ENCODE peak calls at places on chromosomes 11 and 22, in ten cellular contexts. G, F, V, L, Y, R, T, P, N and O are unnamed samples.

GRCh38 chr22:32080904-32081303 is 37.8 kb downstream of the SLC5A1 start:
- DNase-seq in G (peak; percentile 47), F (no peak), V (peak; percentile 16), L (no peak), Y (no peak), R (no peak), T (no peak), P (peak; percentile 33), N (no peak), O (peak; percentile 53)

GRCh38 chr11:102341844-102342318 is 5.1 kb upstream of the BIRC2 start:
- DNase-seq in G (peak; percentile 84), F (peak; percentile 24), V (peak; percentile 88), L (no peak), Y (peak; percentile 89), R (peak; percentile 47), T (no peak), P (peak; percentile 82), N (peak; percentile 79), O (peak; percentile 54)

GRCh38 chr11:128689946-128690745 is 3.7 kb upstream of the FLI1 start:
- DNase-seq in G (no peak), F (peak; percentile 40), V (no peak), L (no peak), Y (peak; percentile 88), R (peak; percentile 23), T (peak; percentile 51), P (no peak), N (no peak), O (no peak)

GRCh38 chr22:21775061-21775460 is 39.5 kb upstream of the YPEL1 start:
- DNase-seq in G (no peak), F (no peak), V (peak; percentile 15), L (no peak), Y (peak; percentile 49), R (no peak), T (no peak), P (no peak), N (no peak), O (no peak)

GRCh38 chr11:27453701-27454100 is 18.9 kb downstream of the LGR4 start:
- DNase-seq in G (no peak), F (no peak), V (no peak), L (no peak), Y (no peak), R (no peak), T (no peak), P (no peak), N (no peak), O (no peak)

GRCh38 chr11:44316388-44317240 is 6.7 kb upstream of the ALX4 start:
- DNase-seq in G (no peak), F (no peak), V (no peak), L (peak; percentile 67), Y (no peak), R (no peak), T (no peak), P (no peak), N (no peak), O (no peak)

GRCh38 chr11:113350646-113351045 is 36.3 kb downstream of the TTC12 start:
- DNase-seq in G (no peak), F (no peak), V (no peak), L (no peak), Y (no peak), R (no peak), T (no peak), P (no peak), N (no peak), O (no peak)

GRCh38 chr11:94650756-94651155 is 83.6 kb downstream of the PIWIL4 start:
- DNase-seq in G (peak; percentile 77), F (peak; percentile 62), V (peak; percentile 78), L (peak; percentile 62), Y (no peak), R (peak; percentile 72), T (no peak), P (no peak), N (no peak), O (no peak)

GRCh38 chr11:96155627-96156378 is 187.2 kb downstream of the MAML2 start:
- DNase-seq in G (peak; percentile 98), F (peak; percentile 65), V (peak; percentile 98), L (peak; percentile 72), Y (peak; percentile 90), R (peak; percentile 79), T (peak; percentile 37), P (peak; percentile 71), N (peak; percentile 35), O (peak; percentile 55)
- TF ChIP-seq CTCF in G (peak; percentile 67), F (peak; percentile 69), V (peak; percentile 51), L (peak; percentile 38), Y (no peak), R (no peak), T (no peak), P (peak; percentile 61), N (no peak), O (peak; percentile 7)

DNA sequence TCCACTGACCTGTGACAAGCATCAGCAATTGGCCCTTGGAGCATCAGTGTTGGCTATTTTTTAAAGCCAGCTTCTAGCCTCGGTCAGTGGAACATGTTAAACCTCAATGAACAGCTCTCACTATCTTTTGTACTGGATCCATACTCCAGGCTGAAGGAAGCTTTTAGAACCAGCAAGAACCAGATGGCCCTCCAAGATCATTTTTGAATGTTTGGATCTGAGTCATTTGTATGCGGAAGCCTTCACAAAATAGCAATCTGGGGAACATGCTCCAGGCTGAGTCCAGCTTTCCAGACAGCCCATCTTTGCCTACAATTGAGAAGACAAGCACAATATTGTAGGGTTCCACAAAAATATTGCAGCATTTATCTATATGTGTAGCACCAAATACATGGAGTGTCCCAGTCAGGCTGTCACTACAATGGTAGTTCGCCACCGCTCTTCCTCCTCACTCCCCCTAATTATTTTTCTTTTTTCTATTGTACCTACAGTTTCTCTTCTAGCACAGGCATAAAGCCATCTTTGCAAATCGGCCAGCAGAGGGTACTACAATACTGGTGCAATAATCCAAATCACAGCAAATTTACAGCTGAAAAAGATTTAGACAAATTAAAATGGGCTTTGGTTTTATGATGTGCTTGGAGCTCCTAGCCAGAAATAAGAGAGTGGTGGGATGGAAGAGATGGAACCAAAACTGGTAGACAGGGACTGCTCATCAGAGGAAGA is 177.4 kb upstream of the BLID start:
- DNase-seq in G (peak; percentile 8), F (no peak), V (no peak), L (no peak), Y (no peak), R (no peak), T (no peak), P (no peak), N (no peak), O (no peak)
- TF ChIP-seq CTCF in G (peak; percentile 71), F (peak; percentile 57), V (peak; percentile 31), L (peak; percentile 29), Y (no peak), R (peak; percentile 13), T (no peak), P (no peak), N (no peak), O (no peak)

GRCh38 chr11:61125310-61125684 is 23.0 kb downstream of the CD5 start:
- DNase-seq in G (no peak), F (no peak), V (no peak), L (no peak), Y (no peak), R (no peak), T (no peak), P (peak; percentile 60), N (no peak), O (no peak)

GRCh38 chr11:61123775-61124571 is 21.7 kb downstream of the CD5 start:
- DNase-seq in G (no peak), F (no peak), V (no peak), L (no peak), Y (no peak), R (no peak), T (peak; percentile 48), P (no peak), N (no peak), O (no peak)

GRCh38 chr11:61127991-61128390 is 25.7 kb downstream of the CD5 start:
- DNase-seq in G (no peak), F (no peak), V (no peak), L (no peak), Y (no peak), R (no peak), T (no peak), P (no peak), N (no peak), O (no peak)

GRCh38 chr11:61124574-61125309 is 22.5 kb downstream of the CD5 start:
- DNase-seq in G (no peak), F (no peak), V (no peak), L (no peak), Y (no peak), R (no peak), T (peak; percentile 46), P (no peak), N (no peak), O (no peak)

DNA sequence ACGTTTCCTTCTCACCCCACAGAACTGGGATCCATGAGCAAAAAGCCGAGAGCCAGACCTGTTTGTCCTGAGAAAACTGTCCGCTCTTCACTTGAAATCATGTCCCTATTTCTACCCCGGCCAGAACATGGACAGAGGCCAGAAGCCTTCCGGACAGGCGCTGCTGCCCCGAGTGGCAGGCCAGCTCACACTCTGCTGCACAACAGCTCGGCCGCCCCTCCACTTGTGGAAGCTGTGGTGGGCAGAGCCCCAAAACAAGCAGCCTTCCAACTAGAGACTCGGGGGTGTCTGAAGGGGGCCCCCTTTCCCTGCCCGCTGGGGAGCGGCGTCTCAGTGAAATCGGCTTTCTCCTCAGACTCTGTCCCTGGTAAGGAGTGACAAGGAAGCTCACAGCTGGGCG is 24.0 kb downstream of the CD5 start:
- DNase-seq in G (no peak), F (peak; percentile 48), V (no peak), L (no peak), Y (no peak), R (peak; percentile 46), T (peak; percentile 49), P (no peak), N (no peak), O (no peak)
- TF ChIP-seq CTCF in G (no peak), F (peak; percentile 52), V (no peak), L (no peak), Y (no peak), R (peak; percentile 10), T (no peak), P (no peak), N (no peak), O (peak; percentile 8)

GRCh38 chr11:63639195-63639832 is 25.1 kb upstream of the PLAAT3 start:
- DNase-seq in G (peak; percentile 46), F (no peak), V (no peak), L (no peak), Y (no peak), R (no peak), T (no peak), P (no peak), N (no peak), O (no peak)

GRCh38 chr11:63635762-63636465 is 21.7 kb upstream of the PLAAT3 start:
- DNase-seq in G (peak; percentile 60), F (peak; percentile 22), V (peak; percentile 32), L (no peak), Y (no peak), R (peak; percentile 30), T (no peak), P (peak; percentile 43), N (peak; percentile 60), O (peak; percentile 74)

GRCh38 chr11:63643205-63643604 is 28.0 kb downstream of the ATL3 start:
- DNase-seq in G (no peak), F (no peak), V (no peak), L (no peak), Y (no peak), R (no peak), T (no peak), P (no peak), N (peak; percentile 34), O (no peak)

DNA sequence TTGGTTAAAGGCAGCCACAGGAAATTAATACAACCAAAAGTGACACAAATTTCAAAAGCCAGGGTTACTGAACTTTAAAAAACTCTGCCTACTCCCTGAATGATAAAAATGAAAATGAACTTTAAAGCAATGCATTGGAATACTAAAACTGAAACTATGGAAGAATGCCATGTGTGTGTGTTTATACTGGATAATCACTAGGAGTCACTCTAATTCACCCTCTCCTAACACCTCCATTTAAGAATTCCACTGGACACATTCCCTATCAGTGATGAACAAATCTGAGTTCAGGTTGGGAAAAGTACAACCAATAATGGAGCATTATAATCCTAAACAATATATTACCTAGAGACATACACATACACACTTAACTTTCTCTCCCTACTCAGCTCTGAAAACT is 27.5 kb upstream of the PLAAT3 start:
- DNase-seq in G (peak; percentile 11), F (no peak), V (no peak), L (no peak), Y (no peak), R (no peak), T (no peak), P (no peak), N (no peak), O (no peak)
- TF ChIP-seq CTCF in G (peak; percentile 30), F (peak; percentile 42), V (no peak), L (no peak), Y (no peak), R (no peak), T (no peak), P (no peak), N (no peak), O (no peak)